ENCODE peak calls at places on chromosome X, in seven cellular contexts. G is suprapubic skin, C is spleen, J is transverse colon, D is SK-N-SH, F is upper lobe of left lung, R is K562. U is an unnamed sample. For H3K4me1, the result is how much of the 10 kb centered on the place peaks cover.

GRCh38 chrX:49930046-49930445 is 7.7 kb downstream of the CLCN5 start:
- DNase-seq in G (no peak), C (no peak), J (no peak), D (no peak), F (no peak), R (no peak), U (no peak)

GRCh38 chrX:43644124-43644701 is 11.9 kb upstream of the MAOA start:
- DNase-seq in G (no peak), C (no peak), J (no peak), D (no peak), F (no peak), R (peak), U (no peak)

GRCh38 chrX:41259516-41259915 is 74.4 kb upstream of the DDX3X start:
- DNase-seq in G (no peak), C (no peak), J (no peak), D (peak), F (no peak), R (no peak), U (no peak)

GRCh38 chrX:38183577-38183976 is 37.1 kb downstream of the SRPX start:
- DNase-seq in G (no peak), C (no peak), J (no peak), D (no peak), F (no peak), R (no peak), U (no peak)

GRCh38 chrX:19535481-19535880 is 20.2 kb upstream of the MAP3K15 start:
- DNase-seq in G (no peak), C (no peak), J (no peak), D (peak), F (no peak), R (peak), U (no peak)

GRCh38 chrX:117843749-117844148 is 272.9 kb downstream of the KLHL13 start:
- DNase-seq in G (no peak), C (no peak), J (no peak), D (no peak), F (no peak), R (no peak), U (no peak)

GRCh38 chrX:148552775-148553174 is 52.4 kb downstream of the AFF2 start:
- DNase-seq in G (no peak), C (no peak), J (no peak), D (no peak), F (no peak), R (peak), U (no peak)

GRCh38 chrX:66601522-66601921 is 37.4 kb downstream of the EDA2R start:
- DNase-seq in G (no peak), C (no peak), J (no peak), D (no peak), F (no peak), R (no peak), U (no peak)

GRCh38 chrX:108270280-108270679 is 167.9 kb downstream of the COL4A6 start:
- DNase-seq in G (no peak), C (no peak), J (no peak), D (no peak), F (no peak), R (no peak), U (no peak)

GRCh38 chrX:19373034-19373891 is 29.5 kb downstream of the PDHA1 start:
- DNase-seq in G (no peak), C (peak), J (no peak), D (no peak), F (peak), R (no peak), U (no peak)

GRCh38 chrX:121308276-121308805 is 260.9 kb downstream of the GLUD2 start:
- DNase-seq in G (no peak), C (no peak), J (peak), D (peak), F (no peak), R (peak), U (no peak)

GRCh38 chrX:34559325-34559724 is 97.8 kb downstream of the TMEM47 start:
- DNase-seq in G (no peak), C (no peak), J (no peak), D (no peak), F (no peak), R (no peak), U (no peak)

GRCh38 chrX:39900788-39901170 is 197.0 kb downstream of the BCOR start:
- DNase-seq in G (no peak), C (no peak), J (no peak), D (peak), F (no peak), R (no peak), U (no peak)

GRCh38 chrX:10648608-10649007 is 28.2 kb upstream of the MID1 start:
- DNase-seq in G (no peak), C (no peak), J (no peak), D (peak), F (no peak), R (no peak), U (no peak)
- H3K27ac ChIP-seq in G (no peak), C (no peak), J (no peak), D (no peak), F (no peak), R (no peak), U (no peak)

GRCh38 chrX:133389975-133390374 is 25.3 kb downstream of the GPC4 start:
- DNase-seq in G (no peak), C (no peak), J (no peak), D (no peak), F (no peak), R (no peak), U (no peak)

GRCh38 chrX:133380882-133381619 is 34.2 kb downstream of the GPC4 start:
- DNase-seq in G (no peak), C (no peak), J (no peak), D (peak), F (no peak), R (no peak), U (no peak)

GRCh38 chrX:133384454-133384853 is 30.8 kb downstream of the GPC4 start:
- DNase-seq in G (no peak), C (no peak), J (no peak), D (no peak), F (no peak), R (no peak), U (no peak)
- H3K4me1 ChIP-seq in G (under half), C (under half), J (under half), D (under half), F (under half), R (under half), U (under half)

DNA sequence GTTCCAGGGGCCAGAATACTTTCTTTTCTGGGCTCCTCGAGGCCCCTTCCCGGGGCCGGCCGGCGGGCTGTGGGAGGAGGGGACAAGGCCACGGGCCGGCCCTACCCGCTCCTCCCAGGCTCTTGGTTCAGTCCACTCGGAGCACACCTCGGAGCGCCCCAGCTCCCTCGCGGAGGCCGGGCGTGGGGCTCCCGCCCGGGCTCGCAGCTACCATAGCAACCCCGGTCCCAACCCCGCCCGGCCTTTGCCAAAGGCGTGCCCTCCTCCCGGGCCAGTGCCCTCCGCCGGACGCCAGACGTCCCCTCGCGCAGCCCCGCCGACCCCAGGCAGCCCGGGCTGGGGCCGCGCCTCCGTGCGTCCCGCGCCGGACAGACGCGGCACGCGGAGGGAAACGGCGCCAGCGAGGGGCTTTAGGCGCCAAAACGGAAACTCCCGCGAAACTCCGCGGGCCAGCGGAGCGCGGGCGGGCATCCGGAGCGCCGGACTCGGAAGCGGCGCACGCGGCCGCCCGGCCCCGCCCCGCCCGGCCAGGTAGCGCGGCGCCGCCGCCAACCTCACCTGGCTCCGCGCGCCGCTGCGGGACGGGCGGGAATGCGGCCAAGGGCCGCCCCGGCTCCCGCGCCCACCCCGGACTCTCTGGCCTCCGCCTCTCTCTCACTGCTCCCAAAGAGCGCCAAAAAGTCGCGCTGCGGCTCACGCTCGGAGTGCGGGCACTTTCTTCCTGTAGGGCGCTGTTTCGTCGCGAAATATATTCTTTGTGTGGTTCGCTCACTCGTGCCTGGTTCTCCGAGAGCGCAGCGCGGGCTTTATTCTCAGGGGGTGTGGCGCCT is 633 bp upstream of the MBNL3 start:
- DNase-seq in G (peak), C (peak), J (peak), D (peak), F (peak), R (no peak), U (peak)
- TF ChIP-seq POLR2AphosphoS5 in G (no peak), C (no peak), J (no peak), D (no peak), F (no peak), R (no peak), U (no peak)

GRCh38 chrX:154004315-154004714 is 15.4 kb downstream of the IRAK1 start:
- DNase-seq in G (no peak), C (no peak), J (no peak), D (no peak), F (no peak), R (no peak), U (no peak)
- H3K27ac ChIP-seq in G (no peak), C (peak), J (no peak), D (no peak), F (no peak), R (peak), U (no peak)

GRCh38 chrX:30659421-30659820 is 6.2 kb downstream of the GK start:
- DNase-seq in G (no peak), C (no peak), J (no peak), D (no peak), F (no peak), R (peak), U (no peak)
- H3K4me1 ChIP-seq in G (under half), C (under half), J (under half), D (under half), F (under half), R (under half), U (under half)

GRCh38 chrX:69538321-69538876 is 34.3 kb downstream of the NALF2 start:
- DNase-seq in G (peak), C (peak), J (peak), D (peak), F (peak), R (peak), U (peak)
- TF ChIP-seq POLR2AphosphoS5 in G (no peak), C (no peak), J (no peak), D (no peak), F (no peak), R (no peak), U (no peak)

DNA sequence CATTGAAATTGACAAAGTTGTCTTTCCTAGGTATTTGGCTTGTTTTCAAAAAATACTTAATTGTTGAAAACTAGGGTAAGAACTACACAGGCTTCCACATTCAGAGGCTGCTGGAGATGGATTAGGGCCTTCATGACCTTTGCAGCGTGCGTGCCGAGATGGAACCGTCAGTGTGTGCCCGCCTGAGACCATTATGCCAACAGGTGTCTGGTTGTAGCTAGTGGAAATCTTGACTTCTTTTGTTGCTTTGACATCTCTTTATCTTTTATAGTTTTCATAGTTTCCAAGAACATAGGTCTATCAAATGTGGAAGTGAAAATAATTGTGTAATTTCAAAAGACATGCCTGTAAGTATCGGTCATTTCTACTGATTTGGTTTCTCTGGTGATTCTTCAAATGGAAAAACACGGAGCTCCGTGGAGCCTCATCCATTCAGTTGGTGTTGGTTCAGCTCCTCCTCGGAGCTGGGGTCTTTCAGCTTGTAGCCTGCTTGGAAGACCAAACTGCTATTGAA is 38.9 kb upstream of the CLCN4 start:
- DNase-seq in G (no peak), C (no peak), J (no peak), D (no peak), F (no peak), R (no peak), U (no peak)
- H3K27ac ChIP-seq in G (no peak), C (peak), J (no peak), D (no peak), F (no peak), R (no peak), U (no peak)

DNA sequence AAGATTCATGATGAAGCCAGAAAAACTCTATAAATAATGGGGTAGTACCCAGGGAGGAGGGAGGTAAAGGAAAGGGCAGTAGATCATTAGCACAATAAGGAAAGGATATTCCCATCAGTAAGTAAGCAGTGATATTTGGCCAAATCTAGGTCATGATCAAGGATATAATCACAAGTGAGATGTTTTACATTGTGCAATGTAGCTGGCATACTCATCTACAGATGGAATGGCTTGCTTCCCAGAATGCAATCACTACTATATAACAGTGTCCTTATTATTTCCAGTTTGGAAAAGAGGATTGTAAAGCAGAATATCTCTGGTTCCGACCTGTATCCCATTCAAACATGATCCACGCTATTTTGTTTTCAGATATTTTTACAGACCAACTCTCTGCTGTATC is 483.4 kb downstream of the RPA4 start:
- DNase-seq in G (no peak), C (no peak), J (no peak), D (no peak), F (no peak), R (no peak), U (no peak)
- H3K4me1 ChIP-seq in G (under half), C (under half), J (under half), D (under half), F (under half), R (under half), U (under half)